ENCODE peak calls at places on chromosomes 12 and 14, in eight cellular contexts. One of them, this sample, is unnamed.

GRCh38 chr14:105481886-105482454 is 4.7 kb upstream of the CRIP1 start:
- DNase-seq in stimulated activated CD8-positive, alpha-beta memory T cell treated with anti-CD3 and anti-CD28 coated beads, Interleukin-4, amount 100 ng/mL, for 48 hours: peak
- DNase-seq in body of pancreas: peak
- DNase-seq in nucleus accumbens: peak
- DNase-seq in mucosa of descending colon: peak
- DNase-seq in AG09309: peak
- DNase-seq in RWPE1: peak
- DNase-seq in activated CD4-positive, alpha-beta T cell treated with anti-CD3 and anti-CD28 coated beads for 1 hour: peak
- DNase-seq in this sample: peak

GRCh38 chr14:60215520-60216195 is 33.4 kb upstream of the PPM1A start:
- DNase-seq in activated CD4-positive, alpha-beta T cell treated with anti-CD3 and anti-CD28 coated beads for 1 hour: no peak
- DNase-seq in AG09309: no peak
- DNase-seq in stimulated activated CD8-positive, alpha-beta memory T cell treated with anti-CD3 and anti-CD28 coated beads, Interleukin-4, amount 100 ng/mL, for 48 hours: no peak
- DNase-seq in nucleus accumbens: no peak
- DNase-seq in mucosa of descending colon: no peak
- DNase-seq in RWPE1: no peak
- DNase-seq in body of pancreas: no peak
- DNase-seq in this sample: no peak

GRCh38 chr14:97575677-97576076 is 778.5 kb downstream of the VRK1 start:
- DNase-seq in body of pancreas: no peak
- DNase-seq in nucleus accumbens: no peak
- DNase-seq in activated CD4-positive, alpha-beta T cell treated with anti-CD3 and anti-CD28 coated beads for 1 hour: no peak
- DNase-seq in stimulated activated CD8-positive, alpha-beta memory T cell treated with anti-CD3 and anti-CD28 coated beads, Interleukin-4, amount 100 ng/mL, for 48 hours: no peak
- DNase-seq in AG09309: no peak
- DNase-seq in RWPE1: no peak
- DNase-seq in mucosa of descending colon: no peak
- DNase-seq in this sample: no peak

GRCh38 chr14:69684461-69685183 is 73.2 kb downstream of the SUSD6 start:
- DNase-seq in body of pancreas: no peak
- DNase-seq in activated CD4-positive, alpha-beta T cell treated with anti-CD3 and anti-CD28 coated beads for 1 hour: no peak
- DNase-seq in stimulated activated CD8-positive, alpha-beta memory T cell treated with anti-CD3 and anti-CD28 coated beads, Interleukin-4, amount 100 ng/mL, for 48 hours: no peak
- DNase-seq in AG09309: no peak
- DNase-seq in nucleus accumbens: no peak
- DNase-seq in RWPE1: no peak
- DNase-seq in mucosa of descending colon: no peak
- DNase-seq in this sample: no peak

GRCh38 chr12:31301311-31301710 is 24.6 kb downstream of the SINHCAF start:
- DNase-seq in mucosa of descending colon: no peak
- DNase-seq in body of pancreas: no peak
- DNase-seq in RWPE1: no peak
- DNase-seq in AG09309: no peak
- DNase-seq in activated CD4-positive, alpha-beta T cell treated with anti-CD3 and anti-CD28 coated beads for 1 hour: no peak
- DNase-seq in nucleus accumbens: no peak
- DNase-seq in stimulated activated CD8-positive, alpha-beta memory T cell treated with anti-CD3 and anti-CD28 coated beads, Interleukin-4, amount 100 ng/mL, for 48 hours: no peak
- DNase-seq in this sample: no peak

GRCh38 chr14:55451950-55452349 is 11.5 kb upstream of the TBPL2 start:
- DNase-seq in AG09309: no peak
- DNase-seq in body of pancreas: no peak
- DNase-seq in mucosa of descending colon: peak
- DNase-seq in stimulated activated CD8-positive, alpha-beta memory T cell treated with anti-CD3 and anti-CD28 coated beads, Interleukin-4, amount 100 ng/mL, for 48 hours: no peak
- DNase-seq in RWPE1: no peak
- DNase-seq in nucleus accumbens: no peak
- DNase-seq in activated CD4-positive, alpha-beta T cell treated with anti-CD3 and anti-CD28 coated beads for 1 hour: no peak
- DNase-seq in this sample: no peak

GRCh38 chr14:105070760-105071137 is 5.5 kb upstream of the GPR132 start:
- DNase-seq in body of pancreas: no peak
- DNase-seq in mucosa of descending colon: no peak
- DNase-seq in stimulated activated CD8-positive, alpha-beta memory T cell treated with anti-CD3 and anti-CD28 coated beads, Interleukin-4, amount 100 ng/mL, for 48 hours: peak
- DNase-seq in AG09309: no peak
- DNase-seq in activated CD4-positive, alpha-beta T cell treated with anti-CD3 and anti-CD28 coated beads for 1 hour: no peak
- DNase-seq in nucleus accumbens: no peak
- DNase-seq in RWPE1: no peak
- DNase-seq in this sample: no peak

GRCh38 chr12:71299541-71300376 is 139.8 kb upstream of the LGR5 start:
- DNase-seq in stimulated activated CD8-positive, alpha-beta memory T cell treated with anti-CD3 and anti-CD28 coated beads, Interleukin-4, amount 100 ng/mL, for 48 hours: no peak
- DNase-seq in RWPE1: no peak
- DNase-seq in AG09309: no peak
- DNase-seq in activated CD4-positive, alpha-beta T cell treated with anti-CD3 and anti-CD28 coated beads for 1 hour: no peak
- DNase-seq in body of pancreas: no peak
- DNase-seq in mucosa of descending colon: no peak
- DNase-seq in nucleus accumbens: no peak
- DNase-seq in this sample: peak

This sample was measured in putamen.